ENCODE peak calls at places on chromosomes 1 and 21, in seven cellular contexts. R is lower lobe of right lung; V is WERI-Rb-1; D is SK-N-SH; G is fibroblast of mammary gland; N is bronchial epithelial cell; F is CD8-positive, alpha-beta T cell. X is an unnamed sample.

GRCh38 chr21:42475526-42476492 is 20.2 kb downstream of the RSPH1 start:
- DNase-seq in R (no peak), V (peak), D (no peak), G (no peak), N (no peak), F (peak), X (no peak)

GRCh38 chr21:28442085-28442484 is 550.6 kb downstream of the LTN1 start:
- DNase-seq in R (no peak), V (no peak), D (no peak), G (no peak), N (no peak), F (no peak), X (no peak)

GRCh38 chr1:206684478-206685255 is at the start of gene MAPKAPK2:
- DNase-seq in R (peak), V (peak), D (peak), G (peak), N (no peak), F (peak), X (peak)

GRCh38 chr1:209650454-209650853 is 1.8 kb downstream of the LAMB3 start:
- DNase-seq in R (no peak), V (no peak), D (no peak), G (no peak), N (no peak), F (no peak), X (no peak)

GRCh38 chr1:10509823-10510509 is 35.2 kb downstream of the PEX14 start:
- DNase-seq in R (no peak), V (no peak), D (no peak), G (no peak), N (no peak), F (no peak), X (no peak)

GRCh38 chr1:117209094-117209493 is 1.6 kb downstream of the VTCN1 start:
- DNase-seq in R (no peak), V (no peak), D (no peak), G (no peak), N (no peak), F (no peak), X (no peak)

GRCh38 chr1:59926381-59927243 is at the start of gene CYP2J2:
- DNase-seq in R (peak), V (peak), D (peak), G (peak), N (peak), F (peak), X (peak)

GRCh38 chr1:34500451-34500850 is 254.4 kb upstream of the GJB5 start:
- DNase-seq in R (peak), V (no peak), D (no peak), G (no peak), N (no peak), F (no peak), X (peak)

GRCh38 chr1:203769505-203770343 is 4.7 kb downstream of the LAX1 start:
- DNase-seq in R (peak), V (peak), D (peak), G (peak), N (peak), F (no peak), X (peak)

GRCh38 chr1:171868217-171868616 is 26.9 kb downstream of the DNM3 start:
- DNase-seq in R (no peak), V (no peak), D (no peak), G (no peak), N (peak), F (no peak), X (no peak)

GRCh38 chr1:111990026-111990877 is 784 bp upstream of the KCND3 start:
- DNase-seq in R (peak), V (peak), D (no peak), G (no peak), N (no peak), F (no peak), X (peak)

GRCh38 chr1:114075546-114076249 is 78.0 kb downstream of the SYT6 start:
- DNase-seq in R (no peak), V (no peak), D (no peak), G (no peak), N (no peak), F (no peak), X (no peak)

GRCh38 chr1:213277036-213277435 is 226.0 kb downstream of the RPS6KC1 start:
- DNase-seq in R (no peak), V (no peak), D (no peak), G (peak), N (no peak), F (no peak), X (no peak)

GRCh38 chr1:228377664-228378452 is 28.8 kb downstream of the TRIM11 start:
- DNase-seq in R (peak), V (no peak), D (no peak), G (no peak), N (no peak), F (no peak), X (no peak)

GRCh38 chr1:28926629-28927441 is 12.5 kb downstream of the EPB41 start:
- DNase-seq in R (no peak), V (no peak), D (no peak), G (no peak), N (no peak), F (no peak), X (peak)

GRCh38 chr21:34333150-34333739 is 30.6 kb upstream of the KCNE2 start:
- DNase-seq in R (no peak), V (no peak), D (no peak), G (no peak), N (no peak), F (no peak), X (no peak)

GRCh38 chr1:230141002-230141648 is 74.1 kb downstream of the GALNT2 start:
- DNase-seq in R (no peak), V (no peak), D (no peak), G (peak), N (no peak), F (no peak), X (peak)

GRCh38 chr1:202160377-202160940 is at the start of gene PTPN7:
- DNase-seq in R (peak), V (no peak), D (no peak), G (no peak), N (peak), F (peak), X (no peak)

GRCh38 chr1:167328306-167328705 is 107.6 kb downstream of the POU2F1 start:
- DNase-seq in R (no peak), V (no peak), D (no peak), G (no peak), N (no peak), F (no peak), X (no peak)

GRCh38 chr1:94925561-94926364 is 1.1 kb downstream of the CNN3 start:
- DNase-seq in R (peak), V (peak), D (peak), G (peak), N (peak), F (no peak), X (peak)

GRCh38 chr1:164699815-164700491 is 141.0 kb downstream of the PBX1 start:
- DNase-seq in R (no peak), V (no peak), D (no peak), G (peak), N (no peak), F (no peak), X (no peak)

GRCh38 chr1:32538887-32539583 is at the start of gene ZBTB8A:
- DNase-seq in R (peak), V (peak), D (peak), G (peak), N (peak), F (no peak), X (peak)

GRCh38 chr1:185559684-185560310 is 174.4 kb upstream of the HMCN1 start:
- DNase-seq in R (peak), V (peak), D (peak), G (peak), N (peak), F (peak), X (peak)

GRCh38 chr1:212294983-212295382 is 9.8 kb downstream of the PPP2R5A start:
- DNase-seq in R (no peak), V (no peak), D (no peak), G (no peak), N (peak), F (no peak), X (no peak)

GRCh38 chr1:2204384-2205190 is 10.0 kb upstream of the FAAP20 start:
- DNase-seq in R (peak), V (no peak), D (peak), G (peak), N (peak), F (no peak), X (peak)
- H3K4me3 ChIP-seq in R (peak), V (no peak), D (peak), G (peak), N (peak), F (peak), X (peak)

GRCh38 chr1:35642472-35642955 is 1.2 kb upstream of the PSMB2 start:
- DNase-seq in R (no peak), V (no peak), D (no peak), G (no peak), N (no peak), F (no peak), X (peak)
- TF ChIP-seq CTCF in R (no peak), V (no peak), D (peak), G (no peak), N (no peak), F (no peak), X (no peak)

DNA sequence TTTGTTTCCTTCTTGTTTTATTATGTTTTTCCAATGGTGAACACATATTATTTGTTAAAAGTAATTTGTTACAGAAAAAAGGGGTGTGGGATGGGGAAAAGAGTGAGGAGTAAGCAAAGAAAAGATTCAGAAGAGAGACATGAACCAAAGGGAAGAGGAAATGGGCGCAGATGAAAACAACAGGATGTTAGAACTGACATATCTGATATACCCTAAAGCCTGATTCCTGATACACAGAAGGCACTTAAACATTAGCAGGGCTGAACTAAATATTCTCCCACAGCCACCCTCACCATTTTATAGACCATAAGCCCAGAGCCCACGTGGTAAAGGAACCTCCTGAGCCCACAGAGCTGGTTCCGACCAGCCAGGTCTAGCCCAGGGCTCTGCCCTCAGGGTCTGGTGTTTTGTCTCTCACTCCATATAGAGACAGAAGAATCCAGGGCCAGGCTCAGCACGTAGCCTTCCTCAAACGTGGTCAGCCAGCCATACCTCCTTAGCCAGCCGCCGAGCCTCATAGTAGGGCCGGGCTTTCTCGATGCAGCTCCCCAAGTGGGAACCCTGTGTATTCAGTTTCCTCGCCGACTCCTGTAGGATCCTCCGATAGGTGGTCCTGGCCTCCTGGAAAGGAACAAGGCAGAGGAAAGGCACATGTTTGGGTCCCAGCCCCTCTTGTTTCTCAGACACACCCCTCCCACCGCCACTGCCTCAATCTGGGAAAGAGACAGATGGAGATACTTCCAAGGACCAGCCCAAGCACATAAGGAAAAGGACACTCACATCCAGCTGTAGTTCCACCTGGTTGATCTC is 9.5 kb downstream of the SH3BP5L start:
- DNase-seq in R (no peak), V (no peak), D (no peak), G (no peak), N (no peak), F (no peak), X (no peak)
- H3K4me3 ChIP-seq in R (no peak), V (no peak), D (no peak), G (no peak), N (no peak), F (no peak), X (no peak)

GRCh38 chr1:77683836-77684148 is 1.3 kb upstream of the ZZZ3 start:
- DNase-seq in R (no peak), V (no peak), D (no peak), G (no peak), N (no peak), F (no peak), X (no peak)

GRCh38 chr1:77683142-77683835 is 831 bp upstream of the ZZZ3 start:
- DNase-seq in R (peak), V (peak), D (peak), G (peak), N (peak), F (peak), X (peak)

GRCh38 chr1:77678628-77679610 is 3.5 kb downstream of the ZZZ3 start:
- DNase-seq in R (no peak), V (no peak), D (no peak), G (no peak), N (no peak), F (no peak), X (no peak)

GRCh38 chr1:77680173-77680572 is 2.3 kb downstream of the ZZZ3 start:
- DNase-seq in R (no peak), V (no peak), D (no peak), G (peak), N (no peak), F (no peak), X (no peak)

GRCh38 chr1:77682442-77683141 is at the start of gene ZZZ3:
- DNase-seq in R (peak), V (peak), D (peak), G (peak), N (peak), F (peak), X (peak)
- TF ChIP-seq CTCF in R (no peak), V (peak), D (no peak), G (no peak), N (no peak), F (no peak), X (no peak)

DNA sequence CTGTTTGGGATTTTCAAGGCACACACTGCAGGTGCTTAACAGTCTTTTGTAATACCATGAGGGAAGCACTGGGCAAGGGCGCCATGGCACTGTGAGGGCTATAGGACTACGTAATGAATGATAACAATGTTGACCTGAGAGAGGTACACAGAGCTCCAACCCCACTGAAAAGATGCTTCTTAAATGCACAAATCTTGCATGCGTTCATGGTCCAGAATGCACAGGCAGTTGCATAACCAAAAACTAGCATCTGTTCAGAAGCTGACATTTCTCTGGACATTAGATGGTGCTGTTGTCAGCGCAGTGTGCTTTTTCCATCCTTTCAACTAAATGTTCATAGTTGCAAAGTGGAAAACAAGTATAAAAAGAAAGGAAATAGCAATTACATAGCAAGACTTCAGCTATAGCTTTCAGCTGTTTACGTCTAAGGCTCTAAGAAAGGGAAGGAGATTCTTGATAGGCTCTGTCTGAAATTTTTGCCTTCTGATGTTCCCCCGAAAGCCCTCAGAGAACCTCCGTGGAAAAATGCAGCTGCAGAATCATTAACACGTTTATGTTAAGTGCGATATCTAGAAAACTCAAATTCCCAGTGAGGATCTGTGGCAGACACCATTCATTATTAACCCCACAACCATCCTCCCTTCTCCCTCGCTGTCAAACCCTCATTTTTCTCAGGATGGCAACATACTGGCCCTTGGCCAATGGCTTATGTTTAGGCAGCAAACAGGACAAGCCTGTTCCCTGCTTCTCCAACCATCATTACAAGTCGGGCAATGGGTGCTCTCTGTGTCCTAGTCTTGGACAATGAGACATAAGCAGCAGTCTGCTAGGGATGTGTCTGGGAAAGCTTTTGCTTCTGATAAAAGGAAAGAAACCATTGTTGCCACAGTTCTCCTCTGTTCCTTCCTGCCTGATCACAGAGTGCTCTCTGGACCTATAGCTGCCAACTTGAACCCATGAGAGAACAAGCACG is 8.2 kb upstream of the TARBP1 start:
- DNase-seq in R (no peak), V (peak), D (peak), G (peak), N (peak), F (no peak), X (peak)
- H3K4me3 ChIP-seq in R (no peak), V (no peak), D (no peak), G (no peak), N (no peak), F (no peak), X (no peak)

GRCh38 chr1:106360252-106360651 is 696.2 kb upstream of the PRMT6 start:
- DNase-seq in R (no peak), V (no peak), D (no peak), G (no peak), N (peak), F (no peak), X (no peak)
- TF ChIP-seq CTCF in R (no peak), V (no peak), D (peak), G (peak), N (peak), F (no peak), X (peak)

DNA sequence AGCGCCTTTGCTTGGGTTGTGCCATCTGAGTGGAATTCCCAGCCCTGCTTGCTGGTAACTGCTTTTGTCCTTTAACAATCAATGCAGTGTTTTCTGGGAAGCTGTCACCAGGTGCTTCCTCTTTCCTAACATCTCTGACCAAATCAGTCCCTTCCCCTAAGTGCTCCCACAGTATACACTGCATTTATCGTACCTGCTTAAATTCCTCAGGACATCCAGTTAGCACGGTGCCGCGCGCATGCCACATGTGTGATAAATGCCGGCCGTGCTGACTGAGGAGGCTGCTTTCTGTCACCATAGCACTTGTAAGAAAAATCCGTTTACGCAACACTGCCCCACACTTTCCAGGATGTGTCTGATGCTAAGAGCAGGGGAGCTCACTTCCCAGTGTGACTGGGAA is 115.4 kb downstream of the BCAR3 start:
- DNase-seq in R (no peak), V (no peak), D (no peak), G (no peak), N (no peak), F (no peak), X (peak)
- H3K4me3 ChIP-seq in R (no peak), V (no peak), D (no peak), G (no peak), N (no peak), F (no peak), X (no peak)

DNA sequence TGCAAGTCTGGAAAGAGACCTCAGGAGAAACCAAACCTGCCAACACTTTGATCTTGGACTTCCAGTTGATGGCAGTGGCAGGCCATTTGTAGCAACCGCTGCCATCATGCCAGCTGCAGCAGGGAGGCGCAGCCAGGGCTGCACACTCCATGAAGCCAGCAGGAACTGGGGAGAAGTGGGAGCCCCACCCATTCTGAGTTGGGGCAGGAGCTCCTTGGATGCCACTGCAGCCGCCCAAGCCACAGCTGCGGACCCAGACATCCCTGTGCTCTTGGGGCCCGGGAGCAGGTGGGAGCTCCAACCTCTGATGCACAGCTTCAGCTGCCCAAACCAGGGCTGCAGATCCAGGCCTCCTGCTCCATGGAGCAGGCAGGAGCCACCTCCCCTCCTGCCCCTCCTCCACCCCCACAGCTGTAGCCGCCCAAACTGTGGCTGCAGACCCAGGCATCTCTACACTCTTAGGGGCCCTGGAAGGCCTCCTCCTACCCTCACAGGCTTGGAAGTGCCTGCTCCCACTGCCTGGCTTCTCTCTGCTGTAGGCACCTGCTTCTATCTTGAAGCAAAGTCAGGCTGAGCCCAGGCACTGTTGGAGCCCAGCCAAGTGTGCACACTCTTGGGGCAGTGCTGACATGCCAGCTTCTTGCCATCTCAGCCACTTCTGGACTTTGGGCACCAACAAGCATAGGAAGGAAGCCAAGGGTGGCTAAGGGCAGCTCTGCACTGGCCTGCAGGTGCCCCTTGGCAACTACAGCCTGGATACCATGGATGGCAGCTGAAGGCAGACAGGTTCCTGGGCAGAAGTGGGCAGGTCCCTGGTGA is 20.0 kb upstream of the DISP1 start:
- DNase-seq in R (no peak), V (no peak), D (no peak), G (no peak), N (no peak), F (no peak), X (no peak)
- TF ChIP-seq CTCF in R (no peak), V (no peak), D (peak), G (peak), N (peak), F (no peak), X (peak)